ENCODE peak calls at places on chromosome 4, in four cellular contexts. H is SW480; D is lung; M is stimulated activated CD4-positive, alpha-beta T cell treated with anti-CD3 and anti-CD28 coated beads, Interleukin-4, amount 100 ng/mL, for 24 hours. U is an unnamed sample.

GRCh38 chr4:146340798-146341197 is 126.5 kb downstream of the REELD1 start:
- DNase-seq in H (peak), D (no peak), M (no peak), U (no peak)

GRCh38 chr4:24001945-24002640 is 112.2 kb upstream of the PPARGC1A start:
- DNase-seq in H (no peak), D (no peak), M (no peak), U (no peak)

GRCh38 chr4:37715889-37716402 is 29.8 kb upstream of the RELL1 start:
- DNase-seq in H (no peak), D (no peak), M (peak), U (no peak)

GRCh38 chr4:65917486-65917885 is 247.2 kb upstream of the EPHA5 start:
- DNase-seq in H (no peak), D (no peak), M (no peak), U (no peak)

GRCh38 chr4:17717301-17717700 is 64.1 kb downstream of the FAM184B start:
- DNase-seq in H (no peak), D (no peak), M (no peak), U (no peak)

GRCh38 chr4:94603170-94603747 is 151.5 kb downstream of the PDLIM5 start:
- DNase-seq in H (no peak), D (peak), M (no peak), U (no peak)

GRCh38 chr4:16794816-16795445 is 103.5 kb downstream of the LDB2 start:
- DNase-seq in H (peak), D (no peak), M (peak), U (peak)

GRCh38 chr4:57055873-57056272 is 54.3 kb downstream of the IGFBP7 start:
- DNase-seq in H (no peak), D (no peak), M (no peak), U (peak)

GRCh38 chr4:76614589-76614988 is 179.6 kb downstream of the SHROOM3 start:
- DNase-seq in H (no peak), D (no peak), M (no peak), U (no peak)

GRCh38 chr4:76630748-76631147 is 195.7 kb downstream of the SHROOM3 start:
- DNase-seq in H (no peak), D (no peak), M (no peak), U (no peak)

GRCh38 chr4:85928775-85929585 is 430.9 kb downstream of the MAPK10 start:
- DNase-seq in H (no peak), D (no peak), M (no peak), U (peak)

GRCh38 chr4:56907009-56907408 is 691 bp upstream of the REST start:
- DNase-seq in H (no peak), D (no peak), M (peak), U (no peak)